ENCODE peak calls at places on chromosomes 11 and 22, in seven cellular contexts. One of them, this sample, is unnamed.

GRCh38 chr11:2467695-2468055 is 22.9 kb downstream of the KCNQ1 start:
- DNase-seq in right lobe of liver: no peak
- DNase-seq in CD8-positive, alpha-beta T cell: no peak
- DNase-seq in psoas muscle: no peak
- DNase-seq in choroid plexus epithelial cell: no peak
- DNase-seq in H1: no peak
- DNase-seq in foreskin fibroblast: no peak
- DNase-seq in this sample: no peak

GRCh38 chr22:31647921-31648320 is 14.1 kb downstream of the PISD start:
- DNase-seq in choroid plexus epithelial cell: no peak
- DNase-seq in CD8-positive, alpha-beta T cell: no peak
- DNase-seq in foreskin fibroblast: no peak
- DNase-seq in H1: no peak
- DNase-seq in right lobe of liver: no peak
- DNase-seq in psoas muscle: no peak
- DNase-seq in this sample: no peak

GRCh38 chr11:15967966-15968365 is 388.4 kb downstream of the SOX6 start:
- DNase-seq in foreskin fibroblast: peak; percentile 40
- DNase-seq in psoas muscle: no peak
- DNase-seq in right lobe of liver: no peak
- DNase-seq in choroid plexus epithelial cell: peak; percentile 86
- DNase-seq in H1: no peak
- DNase-seq in CD8-positive, alpha-beta T cell: no peak
- DNase-seq in this sample: no peak

GRCh38 chr11:12066056-12066798 is 44.2 kb upstream of the MICAL2 start:
- DNase-seq in psoas muscle: no peak
- DNase-seq in CD8-positive, alpha-beta T cell: no peak
- DNase-seq in right lobe of liver: peak; percentile 31
- DNase-seq in choroid plexus epithelial cell: peak; percentile 79
- DNase-seq in foreskin fibroblast: peak; percentile 97
- DNase-seq in H1: peak; percentile 37
- DNase-seq in this sample: no peak

GRCh38 chr22:29328566-29329500 is 13.3 kb upstream of the RASL10A start:
- DNase-seq in choroid plexus epithelial cell: no peak
- DNase-seq in H1: peak; percentile 41
- DNase-seq in CD8-positive, alpha-beta T cell: no peak
- DNase-seq in right lobe of liver: no peak
- DNase-seq in psoas muscle: peak; percentile 74
- DNase-seq in foreskin fibroblast: no peak
- DNase-seq in this sample: no peak

GRCh38 chr11:18271206-18271605 is 5.1 kb downstream of the SAA1 start:
- DNase-seq in H1: no peak
- DNase-seq in choroid plexus epithelial cell: no peak
- DNase-seq in CD8-positive, alpha-beta T cell: no peak
- DNase-seq in right lobe of liver: no peak
- DNase-seq in psoas muscle: no peak
- DNase-seq in foreskin fibroblast: no peak
- DNase-seq in this sample: no peak

GRCh38 chr11:130131957-130132850 is 27.4 kb upstream of the ST14 start:
- DNase-seq in H1: peak; percentile 63
- DNase-seq in psoas muscle: no peak
- DNase-seq in foreskin fibroblast: peak; percentile 36
- DNase-seq in choroid plexus epithelial cell: peak; percentile 83
- DNase-seq in right lobe of liver: peak; percentile 50
- DNase-seq in CD8-positive, alpha-beta T cell: peak; percentile 66
- DNase-seq in this sample: peak; percentile 66

GRCh38 chr11:66068923-66069714 is 953 bp upstream of the PACS1 start:
- DNase-seq in foreskin fibroblast: peak; percentile 59
- DNase-seq in choroid plexus epithelial cell: peak; percentile 61
- DNase-seq in H1: peak; percentile 48
- DNase-seq in psoas muscle: peak; percentile 59
- DNase-seq in CD8-positive, alpha-beta T cell: peak; percentile 63
- DNase-seq in right lobe of liver: peak; percentile 59
- DNase-seq in this sample: no peak

GRCh38 chr11:131829725-131830124 is 459.3 kb downstream of the NTM start:
- DNase-seq in H1: no peak
- DNase-seq in CD8-positive, alpha-beta T cell: no peak
- DNase-seq in foreskin fibroblast: no peak
- DNase-seq in psoas muscle: no peak
- DNase-seq in choroid plexus epithelial cell: no peak
- DNase-seq in right lobe of liver: no peak
- DNase-seq in this sample: no peak

GRCh38 chr11:59000007-59000406 is 60.7 kb downstream of the GLYATL1 start:
- DNase-seq in CD8-positive, alpha-beta T cell: no peak
- DNase-seq in choroid plexus epithelial cell: no peak
- DNase-seq in foreskin fibroblast: no peak
- DNase-seq in psoas muscle: no peak
- DNase-seq in H1: no peak
- DNase-seq in right lobe of liver: no peak
- DNase-seq in this sample: no peak

GRCh38 chr22:36220457-36220921 is 18.8 kb downstream of the APOL2 start:
- DNase-seq in CD8-positive, alpha-beta T cell: no peak
- DNase-seq in foreskin fibroblast: no peak
- DNase-seq in choroid plexus epithelial cell: peak; percentile 62
- DNase-seq in H1: no peak
- DNase-seq in right lobe of liver: no peak
- DNase-seq in psoas muscle: peak; percentile 42
- DNase-seq in this sample: no peak

GRCh38 chr22:21077884-21078508 is 32.2 kb downstream of the LRRC74B start:
- DNase-seq in foreskin fibroblast: no peak
- DNase-seq in psoas muscle: no peak
- DNase-seq in CD8-positive, alpha-beta T cell: no peak
- DNase-seq in choroid plexus epithelial cell: no peak
- DNase-seq in H1: no peak
- DNase-seq in right lobe of liver: no peak
- DNase-seq in this sample: no peak

GRCh38 chr11:1532606-1533341 is 39.3 kb downstream of the DUSP8 start:
- DNase-seq in CD8-positive, alpha-beta T cell: no peak
- DNase-seq in choroid plexus epithelial cell: no peak
- DNase-seq in psoas muscle: no peak
- DNase-seq in right lobe of liver: no peak
- DNase-seq in foreskin fibroblast: peak; percentile 49
- DNase-seq in H1: no peak
- DNase-seq in this sample: no peak

GRCh38 chr22:39266398-39267030 is 21.7 kb upstream of the PDGFB start:
- DNase-seq in foreskin fibroblast: peak; percentile 31
- DNase-seq in choroid plexus epithelial cell: peak; percentile 63
- DNase-seq in psoas muscle: no peak
- DNase-seq in right lobe of liver: no peak
- DNase-seq in CD8-positive, alpha-beta T cell: no peak
- DNase-seq in H1: no peak
- DNase-seq in this sample: no peak

GRCh38 chr22:45551310-45552016 is 48.8 kb downstream of the FBLN1 start:
- DNase-seq in foreskin fibroblast: peak; percentile 61
- DNase-seq in CD8-positive, alpha-beta T cell: no peak
- DNase-seq in right lobe of liver: no peak
- DNase-seq in psoas muscle: peak; percentile 48
- DNase-seq in choroid plexus epithelial cell: peak; percentile 73
- DNase-seq in H1: no peak
- DNase-seq in this sample: no peak

GRCh38 chr11:121722431-121723256 is 269.9 kb upstream of the SORL1-AS1 start:
- DNase-seq in right lobe of liver: peak; percentile 55
- DNase-seq in foreskin fibroblast: peak; percentile 78
- DNase-seq in H1: peak; percentile 76
- DNase-seq in psoas muscle: peak; percentile 68
- DNase-seq in CD8-positive, alpha-beta T cell: no peak
- DNase-seq in choroid plexus epithelial cell: peak; percentile 99
- DNase-seq in this sample: peak; percentile 28

GRCh38 chr11:88042238-88043032 is 132.8 kb downstream of the RAB38 start:
- DNase-seq in CD8-positive, alpha-beta T cell: no peak
- DNase-seq in choroid plexus epithelial cell: no peak
- DNase-seq in right lobe of liver: no peak
- DNase-seq in psoas muscle: no peak
- DNase-seq in H1: no peak
- DNase-seq in foreskin fibroblast: no peak
- DNase-seq in this sample: no peak

GRCh38 chr11:94129505-94130335 is 1.1 kb downstream of the PANX1 start:
- DNase-seq in choroid plexus epithelial cell: no peak
- DNase-seq in right lobe of liver: no peak
- DNase-seq in H1: peak; percentile 33
- DNase-seq in CD8-positive, alpha-beta T cell: peak; percentile 58
- DNase-seq in foreskin fibroblast: no peak
- DNase-seq in psoas muscle: no peak
- DNase-seq in this sample: no peak

GRCh38 chr11:44559207-44559943 is 6.1 kb upstream of the CD82 start:
- DNase-seq in CD8-positive, alpha-beta T cell: no peak
- DNase-seq in right lobe of liver: peak; percentile 39
- DNase-seq in psoas muscle: no peak
- DNase-seq in H1: peak; percentile 68
- DNase-seq in foreskin fibroblast: no peak
- DNase-seq in choroid plexus epithelial cell: no peak
- DNase-seq in this sample: no peak

GRCh38 chr11:35969089-35970046 is 25.5 kb downstream of the LDLRAD3 start:
- DNase-seq in CD8-positive, alpha-beta T cell: no peak
- DNase-seq in H1: no peak
- DNase-seq in foreskin fibroblast: no peak
- DNase-seq in choroid plexus epithelial cell: peak; percentile 28
- DNase-seq in right lobe of liver: no peak
- DNase-seq in psoas muscle: no peak
- DNase-seq in this sample: no peak

GRCh38 chr11:57566035-57566504 is 1.4 kb downstream of the UBE2L6 start:
- DNase-seq in psoas muscle: no peak
- DNase-seq in foreskin fibroblast: peak; percentile 20
- DNase-seq in choroid plexus epithelial cell: peak; percentile 79
- DNase-seq in right lobe of liver: peak; percentile 58
- DNase-seq in CD8-positive, alpha-beta T cell: no peak
- DNase-seq in H1: no peak
- DNase-seq in this sample: no peak

GRCh38 chr11:639324-639977 is 2.4 kb downstream of the DRD4 start:
- DNase-seq in choroid plexus epithelial cell: peak; percentile 20
- DNase-seq in foreskin fibroblast: no peak
- DNase-seq in right lobe of liver: no peak
- DNase-seq in psoas muscle: no peak
- DNase-seq in CD8-positive, alpha-beta T cell: no peak
- DNase-seq in H1: no peak
- DNase-seq in this sample: no peak

GRCh38 chr11:120219157-120219934 is 8.5 kb downstream of the OAF start:
- DNase-seq in foreskin fibroblast: no peak
- DNase-seq in H1: no peak
- DNase-seq in right lobe of liver: no peak
- DNase-seq in CD8-positive, alpha-beta T cell: no peak
- DNase-seq in choroid plexus epithelial cell: no peak
- DNase-seq in psoas muscle: peak; percentile 64
- DNase-seq in this sample: no peak

GRCh38 chr11:30432716-30433115 is 109.8 kb downstream of the ARL14EP start:
- DNase-seq in right lobe of liver: no peak
- DNase-seq in CD8-positive, alpha-beta T cell: no peak
- DNase-seq in foreskin fibroblast: no peak
- DNase-seq in choroid plexus epithelial cell: no peak
- DNase-seq in H1: no peak
- DNase-seq in psoas muscle: no peak
- DNase-seq in this sample: no peak

GRCh38 chr22:35616043-35616442 is 1.1 kb downstream of the MB start:
- DNase-seq in psoas muscle: no peak
- DNase-seq in CD8-positive, alpha-beta T cell: no peak
- DNase-seq in foreskin fibroblast: no peak
- DNase-seq in right lobe of liver: no peak
- DNase-seq in choroid plexus epithelial cell: no peak
- DNase-seq in H1: no peak
- DNase-seq in this sample: no peak

DNA sequence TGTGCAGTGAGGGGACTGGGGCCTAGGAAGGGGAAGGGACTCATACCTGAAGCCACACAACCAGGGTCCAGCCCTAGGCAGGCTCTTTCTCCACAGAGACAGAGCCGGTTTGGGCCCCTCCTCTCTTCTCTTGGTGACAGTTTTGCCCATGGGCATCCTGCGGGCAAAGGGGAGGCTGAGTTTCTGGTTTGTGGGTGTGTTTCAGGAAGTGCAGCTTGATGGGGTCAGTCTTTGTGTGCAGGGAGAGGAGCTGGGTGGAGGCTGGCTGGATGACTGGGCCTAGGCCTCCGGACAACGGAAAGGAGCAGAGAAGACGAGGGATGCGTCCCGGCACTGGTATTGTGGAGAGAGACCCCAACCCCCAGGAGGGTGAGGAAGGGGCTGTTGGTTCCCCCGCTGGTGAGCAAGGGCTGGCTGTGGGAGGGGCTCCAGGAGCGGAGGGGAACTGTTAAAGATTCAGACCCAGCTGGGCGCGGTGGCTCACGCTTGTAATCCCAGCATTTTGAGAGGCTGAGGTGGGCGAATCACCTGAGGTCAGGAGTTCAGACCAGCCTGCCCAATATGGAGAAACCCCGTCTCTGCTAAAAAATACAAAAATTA is 23.4 kb upstream of the CELSR1 start:
- DNase-seq in foreskin fibroblast: no peak
- DNase-seq in CD8-positive, alpha-beta T cell: no peak
- DNase-seq in right lobe of liver: no peak
- DNase-seq in choroid plexus epithelial cell: no peak
- DNase-seq in H1: no peak
- DNase-seq in psoas muscle: no peak
- DNase-seq in this sample: no peak
- TF ChIP-seq CTCF in foreskin fibroblast: no peak
- TF ChIP-seq CTCF in CD8-positive, alpha-beta T cell: no peak
- TF ChIP-seq CTCF in right lobe of liver: no peak
- TF ChIP-seq CTCF in choroid plexus epithelial cell: no peak
- TF ChIP-seq CTCF in H1: no peak
- TF ChIP-seq CTCF in psoas muscle: no peak
- TF ChIP-seq CTCF in this sample: no peak

GRCh38 chr22:17250380-17251129 is 31.3 kb upstream of the ADA2 start:
- DNase-seq in psoas muscle: no peak
- DNase-seq in right lobe of liver: no peak
- DNase-seq in H1: no peak
- DNase-seq in choroid plexus epithelial cell: no peak
- DNase-seq in foreskin fibroblast: no peak
- DNase-seq in CD8-positive, alpha-beta T cell: no peak
- DNase-seq in this sample: no peak
- TF ChIP-seq CTCF in psoas muscle: no peak
- TF ChIP-seq CTCF in right lobe of liver: no peak
- TF ChIP-seq CTCF in H1: no peak
- TF ChIP-seq CTCF in choroid plexus epithelial cell: no peak
- TF ChIP-seq CTCF in foreskin fibroblast: no peak
- TF ChIP-seq CTCF in CD8-positive, alpha-beta T cell: no peak
- TF ChIP-seq CTCF in this sample: no peak

GRCh38 chr11:68855205-68855978 is 13.7 kb upstream of the CPT1A start:
- DNase-seq in H1: peak; percentile 70
- DNase-seq in psoas muscle: peak; percentile 45
- DNase-seq in CD8-positive, alpha-beta T cell: peak; percentile 60
- DNase-seq in right lobe of liver: peak; percentile 69
- DNase-seq in choroid plexus epithelial cell: peak; percentile 48
- DNase-seq in foreskin fibroblast: no peak
- DNase-seq in this sample: no peak
- TF ChIP-seq CTCF in H1: no peak
- TF ChIP-seq CTCF in psoas muscle: peak; percentile 29
- TF ChIP-seq CTCF in CD8-positive, alpha-beta T cell: no peak
- TF ChIP-seq CTCF in right lobe of liver: no peak
- TF ChIP-seq CTCF in choroid plexus epithelial cell: no peak
- TF ChIP-seq CTCF in foreskin fibroblast: no peak
- TF ChIP-seq CTCF in this sample: no peak

GRCh38 chr11:86360775-86361395 is 13.8 kb upstream of the CCDC81 start:
- DNase-seq in CD8-positive, alpha-beta T cell: no peak
- DNase-seq in H1: no peak
- DNase-seq in right lobe of liver: no peak
- DNase-seq in foreskin fibroblast: peak; percentile 50
- DNase-seq in choroid plexus epithelial cell: peak; percentile 75
- DNase-seq in psoas muscle: no peak
- DNase-seq in this sample: no peak
- TF ChIP-seq CTCF in CD8-positive, alpha-beta T cell: no peak
- TF ChIP-seq CTCF in H1: peak; percentile 44
- TF ChIP-seq CTCF in right lobe of liver: peak; percentile 15
- TF ChIP-seq CTCF in foreskin fibroblast: peak; percentile 46
- TF ChIP-seq CTCF in choroid plexus epithelial cell: peak; percentile 61
- TF ChIP-seq CTCF in psoas muscle: no peak
- TF ChIP-seq CTCF in this sample: peak; percentile 13

GRCh38 chr11:33542921-33543320 is 157.7 kb downstream of the C11orf91 start:
- DNase-seq in H1: peak; percentile 82
- DNase-seq in choroid plexus epithelial cell: peak; percentile 77
- DNase-seq in foreskin fibroblast: peak; percentile 31
- DNase-seq in CD8-positive, alpha-beta T cell: peak; percentile 53
- DNase-seq in psoas muscle: peak; percentile 37
- DNase-seq in right lobe of liver: peak; percentile 57
- DNase-seq in this sample: no peak
- TF ChIP-seq CTCF in H1: peak; percentile 89
- TF ChIP-seq CTCF in choroid plexus epithelial cell: peak; percentile 95
- TF ChIP-seq CTCF in foreskin fibroblast: peak; percentile 63
- TF ChIP-seq CTCF in CD8-positive, alpha-beta T cell: no peak
- TF ChIP-seq CTCF in psoas muscle: peak; percentile 65
- TF ChIP-seq CTCF in right lobe of liver: peak; percentile 67
- TF ChIP-seq CTCF in this sample: peak; percentile 61